ENCODE peak calls at places on chromosome 3, in ten cellular contexts. F, J, T, H, E, U, M, Y, G and R are unnamed samples.

GRCh38 chr3:16203031-16203430 is 28.6 kb downstream of the GALNT15 start:
- DNase-seq in F (no peak), J (no peak), T (no peak), H (no peak), E (peak; percentile 73), U (no peak), M (peak; percentile 84), Y (no peak), G (no peak), R (no peak)

GRCh38 chr3:1908651-1909445 is 189.8 kb upstream of the CNTN4 start:
- DNase-seq in F (no peak), J (no peak), T (no peak), H (no peak), E (no peak), U (no peak), M (no peak), Y (no peak), G (no peak), R (no peak)

GRCh38 chr3:154584041-154584440 is 154.1 kb upstream of the GPR149 start:
- DNase-seq in F (no peak), J (no peak), T (no peak), H (no peak), E (no peak), U (no peak), M (no peak), Y (no peak), G (no peak), R (no peak)

GRCh38 chr3:192181151-192181550 is 546.2 kb downstream of the FGF12 start:
- DNase-seq in F (no peak), J (no peak), T (no peak), H (no peak), E (no peak), U (no peak), M (no peak), Y (no peak), G (no peak), R (no peak)

GRCh38 chr3:115401298-115401697 is 222.0 kb upstream of the GAP43 start:
- DNase-seq in F (no peak), J (no peak), T (no peak), H (no peak), E (peak; percentile 93), U (no peak), M (peak; percentile 95), Y (no peak), G (peak; percentile 61), R (no peak)

GRCh38 chr3:36496734-36497133 is 116.4 kb downstream of the STAC start:
- DNase-seq in F (no peak), J (no peak), T (no peak), H (no peak), E (peak; percentile 70), U (no peak), M (no peak), Y (no peak), G (no peak), R (no peak)

GRCh38 chr3:37903320-37903719 is 41.6 kb downstream of the CTDSPL start:
- DNase-seq in F (no peak), J (no peak), T (no peak), H (no peak), E (no peak), U (no peak), M (no peak), Y (no peak), G (no peak), R (no peak)

GRCh38 chr3:25856902-25857518 is 67.1 kb downstream of the OXSM start:
- DNase-seq in F (peak; percentile 48), J (peak; percentile 59), T (peak; percentile 68), H (peak; percentile 69), E (peak; percentile 58), U (no peak), M (peak; percentile 67), Y (no peak), G (peak; percentile 43), R (no peak)

GRCh38 chr3:98812851-98813374 is 49.8 kb downstream of the ST3GAL6 start:
- DNase-seq in F (peak; percentile 6), J (peak; percentile 55), T (peak; percentile 17), H (peak; percentile 41), E (no peak), U (no peak), M (peak; percentile 50), Y (no peak), G (peak; percentile 64), R (no peak)